ENCODE peak calls at places on chromosomes 13 and 19, in nine cellular contexts. C is SK-N-SH, J is neural progenitor cell, S is BE2C, Z is adrenal gland, K is psoas muscle, O is uterus, W is thoracic aorta, I is tibial artery. H is an unnamed sample. For H3K4me1, the result is how much of the 10 kb centered on the place peaks cover.

GRCh38 chr13:67632590-67632989 is 402.5 kb upstream of the PCDH9 start:
- DNase-seq in C (no peak), J (no peak), S (no peak), Z (no peak), K (no peak), O (no peak), W (no peak), I (no peak), H (no peak)

GRCh38 chr19:49664171-49665070 is 1.2 kb downstream of the IRF3 start:
- DNase-seq in C (peak), J (peak), S (peak), Z (peak), K (peak), O (peak), W (peak), I (peak), H (peak)

GRCh38 chr13:35743165-35743564 is 266.7 kb upstream of the MAB21L1 start:
- DNase-seq in C (no peak), J (no peak), S (no peak), Z (no peak), K (no peak), O (no peak), W (no peak), I (no peak), H (no peak)

GRCh38 chr13:31437975-31438374 is 238.2 kb downstream of the B3GLCT start:
- DNase-seq in C (peak), J (no peak), S (no peak), Z (no peak), K (no peak), O (no peak), W (no peak), I (no peak), H (no peak)

GRCh38 chr19:35206379-35206778 is 22.2 kb downstream of the FAM187B start:
- DNase-seq in C (no peak), J (no peak), S (no peak), Z (peak), K (no peak), O (no peak), W (no peak), I (no peak), H (no peak)

GRCh38 chr13:31947506-31947905 is 84.1 kb upstream of the FRY start:
- DNase-seq in C (no peak), J (no peak), S (no peak), Z (no peak), K (no peak), O (no peak), W (no peak), I (no peak), H (no peak)

GRCh38 chr13:32736648-32737047 is 150.4 kb downstream of the PDS5B start:
- DNase-seq in C (no peak), J (no peak), S (no peak), Z (no peak), K (no peak), O (no peak), W (no peak), I (no peak), H (no peak)

GRCh38 chr19:52248256-52248655 is 21.1 kb upstream of the ZNF766 start:
- DNase-seq in C (peak), J (peak), S (peak), Z (peak), K (peak), O (peak), W (no peak), I (peak), H (peak)

GRCh38 chr13:38979891-38980627 is 10.6 kb downstream of the STOML3 start:
- DNase-seq in C (peak), J (peak), S (peak), Z (peak), K (peak), O (peak), W (no peak), I (no peak), H (no peak)

GRCh38 chr19:31448221-31448657 is 99.0 kb upstream of the TSHZ3 start:
- DNase-seq in C (peak), J (no peak), S (peak), Z (peak), K (peak), O (peak), W (no peak), I (peak), H (no peak)

GRCh38 chr13:76865109-76865508 is 21.1 kb downstream of the KCTD12 start:
- DNase-seq in C (no peak), J (no peak), S (no peak), Z (no peak), K (no peak), O (no peak), W (no peak), I (no peak), H (no peak)

GRCh38 chr19:1455336-1456120 is 5.6 kb downstream of the APC2 start:
- DNase-seq in C (peak), J (peak), S (peak), Z (peak), K (no peak), O (no peak), W (peak), I (no peak), H (peak)

GRCh38 chr13:101556676-101557121 is 104.2 kb downstream of the ITGBL1 start:
- DNase-seq in C (peak), J (no peak), S (no peak), Z (no peak), K (peak), O (no peak), W (no peak), I (peak), H (no peak)

GRCh38 chr13:101552797-101553196 is 100.3 kb downstream of the ITGBL1 start:
- DNase-seq in C (no peak), J (no peak), S (no peak), Z (no peak), K (no peak), O (no peak), W (no peak), I (no peak), H (no peak)

GRCh38 chr13:101554420-101555125 is 102.1 kb downstream of the ITGBL1 start:
- DNase-seq in C (no peak), J (no peak), S (no peak), Z (no peak), K (no peak), O (no peak), W (no peak), I (no peak), H (no peak)

GRCh38 chr13:101552286-101552685 is 99.8 kb downstream of the ITGBL1 start:
- DNase-seq in C (no peak), J (no peak), S (no peak), Z (no peak), K (no peak), O (no peak), W (no peak), I (no peak), H (no peak)
- TF ChIP-seq CTCF in C (no peak), J (no peak), S (no peak), Z (no peak), K (no peak), O (no peak), W (no peak), I (no peak), H (no peak)

GRCh38 chr13:110262944-110263343 is 44.0 kb downstream of the COL4A1 start:
- DNase-seq in C (no peak), J (no peak), S (no peak), Z (no peak), K (no peak), O (no peak), W (no peak), I (no peak), H (no peak)

GRCh38 chr13:110262082-110262436 is 44.9 kb downstream of the COL4A1 start:
- DNase-seq in C (no peak), J (no peak), S (no peak), Z (no peak), K (no peak), O (no peak), W (no peak), I (no peak), H (no peak)

GRCh38 chr13:110263906-110264305 is 43.1 kb downstream of the COL4A1 start:
- DNase-seq in C (no peak), J (peak), S (no peak), Z (no peak), K (no peak), O (peak), W (no peak), I (no peak), H (peak)

GRCh38 chr13:110261166-110262081 is 45.5 kb downstream of the COL4A1 start:
- DNase-seq in C (no peak), J (peak), S (no peak), Z (no peak), K (no peak), O (no peak), W (no peak), I (no peak), H (no peak)

GRCh38 chr13:110262494-110262893 is 44.5 kb downstream of the COL4A1 start:
- DNase-seq in C (no peak), J (peak), S (no peak), Z (no peak), K (no peak), O (no peak), W (no peak), I (no peak), H (no peak)
- H3K4me1 ChIP-seq in C (half or more), J (half or more), S (under half), Z (under half), K (under half), O (under half), W (half or more), I (half or more), H (under half)

DNA sequence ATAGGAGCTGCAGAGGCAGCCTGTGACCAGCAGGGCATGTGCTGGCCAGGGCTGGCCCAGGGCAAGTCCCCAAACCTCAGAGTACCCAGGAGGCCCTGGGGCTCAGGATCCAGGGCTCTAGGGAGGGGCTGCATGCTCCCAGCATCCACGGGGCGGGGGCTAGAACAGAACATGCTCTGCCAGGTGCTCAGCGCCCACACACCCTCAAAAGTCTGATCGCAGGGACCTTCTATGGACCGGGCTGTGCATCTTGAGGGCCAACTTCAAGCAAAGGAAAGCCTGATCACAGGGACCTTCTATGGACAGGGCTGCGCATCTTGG is 33.5 kb downstream of the ELL start:
- DNase-seq in C (peak), J (no peak), S (no peak), Z (no peak), K (no peak), O (no peak), W (no peak), I (no peak), H (no peak)
- TF ChIP-seq CTCF in C (peak), J (no peak), S (peak), Z (no peak), K (peak), O (no peak), W (peak), I (no peak), H (no peak)

DNA sequence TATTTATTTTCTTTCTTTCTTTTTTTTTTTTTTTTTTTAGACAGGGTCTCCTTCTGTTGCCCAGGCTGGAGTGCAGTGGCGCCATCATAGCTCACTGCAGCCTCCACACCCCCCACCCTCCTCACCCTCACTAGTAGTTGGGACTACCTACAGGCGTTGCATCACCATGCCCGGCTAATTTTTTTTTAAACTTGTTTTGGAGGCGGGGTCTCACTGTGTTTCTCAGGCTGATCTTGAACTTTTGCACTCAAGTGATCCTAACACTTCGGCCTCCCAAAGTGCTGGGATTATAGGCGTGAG is 33.6 kb downstream of the GJA3 start:
- DNase-seq in C (no peak), J (no peak), S (no peak), Z (no peak), K (no peak), O (no peak), W (no peak), I (no peak), H (no peak)
- H3K4me1 ChIP-seq in C (under half), J (under half), S (under half), Z (under half), K (under half), O (under half), W (under half), I (under half), H (under half)

GRCh38 chr13:21898461-21898860 is 227.6 kb downstream of the FGF9 start:
- DNase-seq in C (no peak), J (no peak), S (no peak), Z (no peak), K (no peak), O (no peak), W (no peak), I (no peak), H (no peak)
- TF ChIP-seq CTCF in C (no peak), J (no peak), S (no peak), Z (no peak), K (no peak), O (no peak), W (no peak), I (no peak), H (no peak)

GRCh38 chr13:108572782-108573211 is 56.6 kb upstream of the MYO16 start:
- DNase-seq in C (no peak), J (no peak), S (no peak), Z (no peak), K (no peak), O (no peak), W (no peak), I (no peak), H (no peak)

GRCh38 chr13:108575430-108575829 is 54.0 kb upstream of the MYO16 start:
- DNase-seq in C (no peak), J (no peak), S (no peak), Z (no peak), K (no peak), O (no peak), W (no peak), I (no peak), H (no peak)

GRCh38 chr13:108574856-108575255 is 54.6 kb upstream of the MYO16 start:
- DNase-seq in C (no peak), J (no peak), S (no peak), Z (no peak), K (no peak), O (no peak), W (no peak), I (no peak), H (no peak)

GRCh38 chr13:108573455-108573854 is 56.0 kb upstream of the MYO16 start:
- DNase-seq in C (no peak), J (no peak), S (no peak), Z (no peak), K (no peak), O (no peak), W (no peak), I (no peak), H (no peak)
- H3K4me1 ChIP-seq in C (under half), J (under half), S (under half), Z (under half), K (under half), O (under half), W (under half), I (under half), H (under half)